ENCODE peak calls at places on chromosome 11, in eight cellular contexts. One of them, this sample, is unnamed.

GRCh38 chr11:38784164-38784563 is 2186.1 kb upstream of the RAG2 start:
- DNase-seq in HuH-7.5: no peak
- DNase-seq in GM23338: no peak
- DNase-seq in stimulated activated CD4-positive, alpha-beta T cell treated with anti-CD3 and anti-CD28 coated beads, Interleukin-4, amount 100 ng/mL, for 48 hours: no peak
- DNase-seq in pons: no peak
- DNase-seq in stimulated activated naive CD4-positive, alpha-beta T cell: no peak
- DNase-seq in hypothalamus: no peak
- DNase-seq in lung: no peak
- DNase-seq in this sample: no peak

GRCh38 chr11:14858404-14858803 is 33.6 kb downstream of the CYP2R1 start:
- DNase-seq in HuH-7.5: no peak
- DNase-seq in GM23338: no peak
- DNase-seq in stimulated activated CD4-positive, alpha-beta T cell treated with anti-CD3 and anti-CD28 coated beads, Interleukin-4, amount 100 ng/mL, for 48 hours: no peak
- DNase-seq in pons: no peak
- DNase-seq in stimulated activated naive CD4-positive, alpha-beta T cell: no peak
- DNase-seq in hypothalamus: no peak
- DNase-seq in lung: no peak
- DNase-seq in this sample: no peak

GRCh38 chr11:45657496-45658260 is 7.7 kb downstream of the CHST1 start:
- DNase-seq in HuH-7.5: no peak
- DNase-seq in GM23338: no peak
- DNase-seq in stimulated activated CD4-positive, alpha-beta T cell treated with anti-CD3 and anti-CD28 coated beads, Interleukin-4, amount 100 ng/mL, for 48 hours: no peak
- DNase-seq in pons: no peak
- DNase-seq in stimulated activated naive CD4-positive, alpha-beta T cell: no peak
- DNase-seq in hypothalamus: no peak
- DNase-seq in lung: no peak
- DNase-seq in this sample: no peak

GRCh38 chr11:17738350-17739207 is 4.0 kb downstream of the KCNC1 start:
- DNase-seq in HuH-7.5: no peak
- DNase-seq in GM23338: peak; percentile 82
- DNase-seq in stimulated activated CD4-positive, alpha-beta T cell treated with anti-CD3 and anti-CD28 coated beads, Interleukin-4, amount 100 ng/mL, for 48 hours: no peak
- DNase-seq in pons: no peak
- DNase-seq in stimulated activated naive CD4-positive, alpha-beta T cell: no peak
- DNase-seq in hypothalamus: no peak
- DNase-seq in lung: no peak
- DNase-seq in this sample: no peak

GRCh38 chr11:120372296-120372695 is 36.1 kb downstream of the ARHGEF12 start:
- DNase-seq in HuH-7.5: peak; percentile 6
- DNase-seq in GM23338: no peak
- DNase-seq in stimulated activated CD4-positive, alpha-beta T cell treated with anti-CD3 and anti-CD28 coated beads, Interleukin-4, amount 100 ng/mL, for 48 hours: no peak
- DNase-seq in pons: no peak
- DNase-seq in stimulated activated naive CD4-positive, alpha-beta T cell: no peak
- DNase-seq in hypothalamus: no peak
- DNase-seq in lung: no peak
- DNase-seq in this sample: no peak

GRCh38 chr11:4161305-4161704 is 66.7 kb downstream of the RRM1 start:
- DNase-seq in HuH-7.5: no peak
- DNase-seq in GM23338: no peak
- DNase-seq in stimulated activated CD4-positive, alpha-beta T cell treated with anti-CD3 and anti-CD28 coated beads, Interleukin-4, amount 100 ng/mL, for 48 hours: no peak
- DNase-seq in pons: no peak
- DNase-seq in stimulated activated naive CD4-positive, alpha-beta T cell: no peak
- DNase-seq in hypothalamus: no peak
- DNase-seq in lung: no peak
- DNase-seq in this sample: no peak

GRCh38 chr11:44532809-44533208 is 32.7 kb upstream of the CD82 start:
- DNase-seq in HuH-7.5: no peak
- DNase-seq in GM23338: no peak
- DNase-seq in stimulated activated CD4-positive, alpha-beta T cell treated with anti-CD3 and anti-CD28 coated beads, Interleukin-4, amount 100 ng/mL, for 48 hours: no peak
- DNase-seq in pons: no peak
- DNase-seq in stimulated activated naive CD4-positive, alpha-beta T cell: no peak
- DNase-seq in hypothalamus: no peak
- DNase-seq in lung: no peak
- DNase-seq in this sample: no peak

GRCh38 chr11:33001281-33001680 is 14.4 kb upstream of the DEPDC7 start:
- DNase-seq in HuH-7.5: no peak
- DNase-seq in GM23338: no peak
- DNase-seq in stimulated activated CD4-positive, alpha-beta T cell treated with anti-CD3 and anti-CD28 coated beads, Interleukin-4, amount 100 ng/mL, for 48 hours: no peak
- DNase-seq in pons: no peak
- DNase-seq in stimulated activated naive CD4-positive, alpha-beta T cell: no peak
- DNase-seq in hypothalamus: no peak
- DNase-seq in lung: no peak
- DNase-seq in this sample: no peak

GRCh38 chr11:109726061-109726460 is 304.1 kb downstream of the C11orf87 start:
- DNase-seq in HuH-7.5: no peak
- DNase-seq in GM23338: no peak
- DNase-seq in stimulated activated CD4-positive, alpha-beta T cell treated with anti-CD3 and anti-CD28 coated beads, Interleukin-4, amount 100 ng/mL, for 48 hours: no peak
- DNase-seq in pons: no peak
- DNase-seq in stimulated activated naive CD4-positive, alpha-beta T cell: no peak
- DNase-seq in hypothalamus: no peak
- DNase-seq in lung: no peak
- DNase-seq in this sample: no peak

GRCh38 chr11:72786305-72787261 is 7.3 kb downstream of the STARD10 start:
- DNase-seq in HuH-7.5: peak; percentile 60
- DNase-seq in GM23338: no peak
- DNase-seq in stimulated activated CD4-positive, alpha-beta T cell treated with anti-CD3 and anti-CD28 coated beads, Interleukin-4, amount 100 ng/mL, for 48 hours: no peak
- DNase-seq in pons: no peak
- DNase-seq in stimulated activated naive CD4-positive, alpha-beta T cell: no peak
- DNase-seq in hypothalamus: no peak
- DNase-seq in lung: peak; percentile 79
- DNase-seq in this sample: peak; percentile 92

This sample was measured in colonic mucosa.